ENCODE peak calls at places on chromosomes 1 and 21, in nine cellular contexts. T, D, R, U, L, V, E, Q and H are unnamed samples.

GRCh38 chr21:28949318-28949717 is 43.4 kb downstream of the LTN1 start:
- DNase-seq in T (no peak), D (no peak), R (no peak), U (no peak), L (no peak), V (no peak), E (no peak), Q (no peak), H (no peak)

GRCh38 chr1:34167091-34167788 is 2.2 kb upstream of the CSMD2 start:
- DNase-seq in T (no peak), D (no peak), R (no peak), U (no peak), L (no peak), V (no peak), E (no peak), Q (no peak), H (no peak)

GRCh38 chr1:156897078-156897825 is 3.7 kb downstream of the PEAR1 start:
- DNase-seq in T (no peak), D (no peak), R (no peak), U (peak), L (no peak), V (no peak), E (peak), Q (no peak), H (no peak)

GRCh38 chr21:33640697-33641338 is 723 bp downstream of the CRYZL1 start:
- DNase-seq in T (no peak), D (no peak), R (no peak), U (no peak), L (peak), V (peak), E (no peak), Q (peak), H (no peak)

GRCh38 chr1:160205242-160205973 is at the start of gene PEA15:
- DNase-seq in T (no peak), D (peak), R (peak), U (peak), L (peak), V (peak), E (peak), Q (peak), H (no peak)

GRCh38 chr1:29708818-29709710 is 472.7 kb downstream of the PTPRU start:
- DNase-seq in T (peak), D (no peak), R (no peak), U (no peak), L (no peak), V (peak), E (peak), Q (peak), H (no peak)

GRCh38 chr1:235404190-235404589 is 37.0 kb downstream of the TBCE start:
- DNase-seq in T (no peak), D (no peak), R (no peak), U (no peak), L (no peak), V (no peak), E (no peak), Q (no peak), H (no peak)

GRCh38 chr1:22773981-22774471 is 63.4 kb downstream of the EPHB2 start:
- DNase-seq in T (no peak), D (no peak), R (peak), U (no peak), L (no peak), V (no peak), E (no peak), Q (no peak), H (peak)

GRCh38 chr1:97392701-97393100 is 528.1 kb downstream of the DPYD start:
- DNase-seq in T (no peak), D (no peak), R (no peak), U (no peak), L (no peak), V (no peak), E (no peak), Q (no peak), H (no peak)

GRCh38 chr1:241531195-241532172 is 694 bp upstream of the KMO start:
- DNase-seq in T (no peak), D (peak), R (no peak), U (no peak), L (no peak), V (peak), E (peak), Q (peak), H (peak)

GRCh38 chr1:160830321-160831153 is 32.1 kb downstream of the CD244 start:
- DNase-seq in T (no peak), D (peak), R (peak), U (no peak), L (peak), V (peak), E (peak), Q (peak), H (peak)

GRCh38 chr1:66373072-66373685 is 160.8 kb upstream of the SGIP1 start:
- DNase-seq in T (no peak), D (no peak), R (no peak), U (no peak), L (no peak), V (no peak), E (no peak), Q (no peak), H (no peak)

GRCh38 chr1:37995773-37996379 is 6.1 kb upstream of the SF3A3 start:
- DNase-seq in T (no peak), D (no peak), R (peak), U (no peak), L (no peak), V (peak), E (no peak), Q (peak), H (no peak)

GRCh38 chr21:31593161-31593560 is 66.3 kb upstream of the SOD1 start:
- DNase-seq in T (no peak), D (no peak), R (no peak), U (no peak), L (no peak), V (no peak), E (no peak), Q (no peak), H (no peak)

GRCh38 chr1:46486432-46487015 is 3.1 kb upstream of the DMBX1 start:
- DNase-seq in T (no peak), D (no peak), R (no peak), U (no peak), L (no peak), V (no peak), E (no peak), Q (no peak), H (no peak)

GRCh38 chr1:156480411-156481192 is 20.0 kb downstream of the MEF2D start:
- DNase-seq in T (no peak), D (peak), R (peak), U (peak), L (peak), V (peak), E (no peak), Q (no peak), H (no peak)

GRCh38 chr21:44892536-44893277 is 19.2 kb upstream of the PTTG1IP start:
- DNase-seq in T (no peak), D (peak), R (peak), U (peak), L (peak), V (peak), E (peak), Q (peak), H (no peak)

GRCh38 chr1:115467790-115468189 is 129.7 kb upstream of the NGF start:
- DNase-seq in T (no peak), D (no peak), R (no peak), U (no peak), L (no peak), V (no peak), E (no peak), Q (no peak), H (no peak)

GRCh38 chr1:43716559-43717281 is 9.4 kb downstream of the ST3GAL3 start:
- DNase-seq in T (no peak), D (no peak), R (no peak), U (no peak), L (no peak), V (no peak), E (no peak), Q (no peak), H (no peak)

GRCh38 chr1:32592953-32593352 is 53.7 kb downstream of the ZBTB8A start:
- DNase-seq in T (no peak), D (no peak), R (no peak), U (no peak), L (no peak), V (no peak), E (peak), Q (no peak), H (no peak)

GRCh38 chr1:154501423-154502065 is 475 bp upstream of the TDRD10 start:
- DNase-seq in T (no peak), D (no peak), R (peak), U (no peak), L (peak), V (peak), E (no peak), Q (no peak), H (no peak)

GRCh38 chr21:38475519-38475918 is 22.8 kb downstream of the ERG start:
- DNase-seq in T (no peak), D (no peak), R (no peak), U (no peak), L (no peak), V (no peak), E (no peak), Q (no peak), H (no peak)

GRCh38 chr1:113616201-113616600 is 143.1 kb downstream of the PHTF1 start:
- DNase-seq in T (no peak), D (no peak), R (no peak), U (no peak), L (no peak), V (no peak), E (no peak), Q (no peak), H (peak)

GRCh38 chr1:92786298-92786901 is 1.5 kb upstream of the EVI5 start:
- DNase-seq in T (no peak), D (no peak), R (no peak), U (no peak), L (no peak), V (no peak), E (no peak), Q (no peak), H (no peak)

GRCh38 chr1:162319510-162320160 is 57.0 kb downstream of the SPATA46 start:
- DNase-seq in T (no peak), D (no peak), R (no peak), U (peak), L (no peak), V (no peak), E (peak), Q (no peak), H (no peak)

GRCh38 chr1:37764888-37765441 is at the start of gene EPHA10:
- DNase-seq in T (no peak), D (no peak), R (no peak), U (peak), L (no peak), V (no peak), E (no peak), Q (peak), H (peak)

GRCh38 chr1:5681654-5682053 is 310.6 kb downstream of the NPHP4 start:
- DNase-seq in T (no peak), D (no peak), R (no peak), U (no peak), L (no peak), V (no peak), E (no peak), Q (no peak), H (no peak)

GRCh38 chr1:32464716-32465540 is at the start of gene ZBTB8B:
- DNase-seq in T (no peak), D (no peak), R (peak), U (peak), L (peak), V (peak), E (no peak), Q (peak), H (peak)

GRCh38 chr21:26067836-26068401 is 102.7 kb downstream of the APP start:
- DNase-seq in T (peak), D (no peak), R (no peak), U (no peak), L (no peak), V (no peak), E (no peak), Q (no peak), H (no peak)

GRCh38 chr1:48532976-48533375 is 61.0 kb upstream of the SPATA6 start:
- DNase-seq in T (no peak), D (no peak), R (no peak), U (no peak), L (no peak), V (no peak), E (no peak), Q (no peak), H (no peak)

GRCh38 chr1:116943438-116943837 is 33.7 kb downstream of the PTGFRN start:
- DNase-seq in T (no peak), D (no peak), R (no peak), U (no peak), L (no peak), V (no peak), E (no peak), Q (no peak), H (no peak)